ENCODE peak calls at places on chromosomes 12 and 14, in nine cellular contexts. E is HepG2, U is right lobe of liver, I is transverse colon, Z is ovary, O is prostate gland, A is H1, G is tibial nerve, N is HCT116. S is an unnamed sample.

GRCh38 chr12:112995008-112995407 is 16.7 kb downstream of the OAS2 start:
- DNase-seq in Z (no peak), A (no peak), U (no peak), O (no peak), E (no peak), N (no peak), I (no peak), G (no peak), S (no peak)

GRCh38 chr14:80390911-80391310 is 179.6 kb upstream of the DIO2 start:
- DNase-seq in A (no peak), G (no peak), Z (no peak), I (no peak), U (no peak), O (no peak), E (no peak), N (no peak), S (no peak)

GRCh38 chr12:102948941-102949352 is 8.5 kb upstream of the ASCL1 start:
- DNase-seq in O (no peak), I (peak), U (peak), E (peak), N (peak), Z (no peak), A (peak), G (peak), S (peak)

GRCh38 chr12:92442782-92443181 is 260.0 kb upstream of the PLEKHG7 start:
- DNase-seq in U (no peak), N (no peak), I (no peak), E (no peak), O (no peak), G (no peak), Z (no peak), A (no peak), S (no peak)

GRCh38 chr12:95286713-95287112 is 69.1 kb downstream of the VEZT start:
- DNase-seq in I (no peak), E (no peak), U (no peak), N (no peak), O (no peak), G (no peak), A (no peak), Z (no peak), S (no peak)

GRCh38 chr14:76514599-76514998 is 138.7 kb downstream of the ESRRB start:
- DNase-seq in A (no peak), Z (no peak), N (peak), U (peak), G (no peak), I (no peak), E (peak), O (no peak), S (no peak)

GRCh38 chr12:40693503-40693863 is 1.2 kb downstream of the CNTN1 start:
- DNase-seq in E (no peak), I (no peak), U (no peak), G (peak), Z (peak), O (peak), N (peak), A (peak), S (no peak)

GRCh38 chr12:118337194-118337838 is 35.4 kb downstream of the TAOK3 start:
- DNase-seq in I (no peak), G (no peak), U (no peak), N (no peak), O (peak), A (no peak), E (no peak), Z (no peak), S (no peak)

GRCh38 chr12:55721601-55722213 is 1.5 kb downstream of the RDH5 start:
- DNase-seq in E (no peak), U (no peak), N (no peak), A (no peak), Z (no peak), I (no peak), G (no peak), O (no peak), S (no peak)

GRCh38 chr14:65226824-65227604 is 124.7 kb upstream of the MAX start:
- DNase-seq in Z (no peak), I (peak), N (no peak), E (peak), U (no peak), A (no peak), G (no peak), O (no peak), S (peak)

GRCh38 chr14:68621400-68622365 is 171.2 kb downstream of the ZFP36L1 start:
- DNase-seq in U (no peak), Z (peak), N (no peak), A (peak), I (no peak), O (no peak), G (peak), E (no peak), S (peak)

GRCh38 chr12:57759360-57759980 is 4.6 kb downstream of the MARCHF9 start:
- DNase-seq in G (no peak), N (no peak), I (no peak), E (peak), Z (no peak), O (no peak), U (no peak), A (no peak), S (no peak)

GRCh38 chr14:58697927-58698641 is 60.3 kb downstream of the DACT1 start:
- DNase-seq in I (no peak), N (no peak), U (no peak), Z (no peak), E (no peak), A (no peak), O (no peak), G (no peak), S (no peak)

GRCh38 chr14:65210118-65210826 is 108.0 kb upstream of the MAX start:
- DNase-seq in U (no peak), N (no peak), E (no peak), I (no peak), Z (no peak), O (no peak), A (no peak), G (no peak), S (peak)

GRCh38 chr12:117101953-117102833 is 3.0 kb upstream of the TESC start:
- DNase-seq in O (no peak), A (no peak), N (no peak), E (no peak), Z (no peak), G (no peak), I (no peak), U (no peak), S (no peak)

GRCh38 chr12:5796171-5797091 is 148.6 kb downstream of the ANO2 start:
- DNase-seq in U (no peak), E (peak), I (peak), Z (peak), N (no peak), A (peak), G (peak), O (no peak), S (no peak)

DNA sequence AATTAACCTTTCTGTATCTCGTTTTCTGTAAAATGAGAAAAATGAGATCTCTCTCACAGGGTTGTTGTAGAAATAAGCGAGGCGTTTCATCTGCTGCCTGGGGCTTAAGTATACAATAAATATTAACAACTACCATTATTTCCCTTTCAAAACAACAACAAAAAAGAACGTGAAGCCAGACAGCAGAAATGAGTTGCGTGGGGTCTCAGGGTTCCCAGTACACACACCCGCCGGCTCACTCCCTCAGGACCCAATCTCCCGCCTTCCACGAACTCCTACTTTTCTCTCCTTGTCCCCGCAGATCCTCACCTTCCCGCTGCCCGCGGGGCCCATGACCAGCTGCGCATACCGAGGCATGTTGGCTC is 228 bp downstream of the GPN3 start:
- DNase-seq in Z (no peak), O (no peak), G (no peak), A (no peak), U (no peak), N (no peak), E (no peak), I (no peak), S (no peak)
- TF ChIP-seq POLR2A in Z (no peak), O (no peak), G (no peak), A (no peak), U (peak), N (no peak), E (no peak), I (peak), S (no peak)

GRCh38 chr12:132501189-132501940 is 11.4 kb downstream of the FBRSL1 start:
- DNase-seq in O (no peak), N (no peak), I (no peak), Z (no peak), U (no peak), G (no peak), A (no peak), E (no peak), S (no peak)
- H3K27ac ChIP-seq in O (no peak), N (no peak), I (no peak), Z (no peak), U (no peak), G (no peak), A (no peak), E (no peak), S (no peak)

GRCh38 chr12:124862768-124863408 is 776 bp downstream of the SCARB1 start:
- DNase-seq in G (no peak), N (no peak), Z (no peak), U (peak), A (no peak), O (peak), I (peak), E (no peak), S (no peak)

GRCh38 chr12:124861898-124862676 is 1.6 kb downstream of the SCARB1 start:
- DNase-seq in G (no peak), O (no peak), I (no peak), Z (no peak), U (no peak), A (no peak), E (no peak), N (no peak), S (no peak)

GRCh38 chr12:124863409-124864325 is at the start of gene SCARB1:
- DNase-seq in U (peak), A (peak), N (peak), E (peak), O (peak), I (peak), G (peak), Z (peak), S (peak)

GRCh38 chr12:124864326-124864752 is 675 bp upstream of the SCARB1 start:
- DNase-seq in I (no peak), A (no peak), Z (peak), U (no peak), G (no peak), E (no peak), O (no peak), N (no peak), S (no peak)

GRCh38 chr12:124861492-124861891 is 2.2 kb downstream of the SCARB1 start:
- DNase-seq in Z (peak), I (peak), E (no peak), A (no peak), U (peak), O (peak), N (peak), G (peak), S (no peak)
- TF ChIP-seq POLR2A in Z (no peak), I (no peak), E (no peak), A (no peak), U (no peak), O (no peak), N (no peak), G (no peak), S (no peak)

GRCh38 chr14:73713206-73713803 is 879 bp downstream of the PNMA1 start:
- DNase-seq in O (no peak), U (no peak), N (no peak), I (no peak), A (no peak), Z (no peak), G (no peak), E (no peak), S (no peak)

GRCh38 chr14:73710737-73711136 is 3.4 kb downstream of the PNMA1 start:
- DNase-seq in N (no peak), O (no peak), Z (no peak), G (no peak), A (no peak), U (no peak), I (no peak), E (no peak), S (no peak)

GRCh38 chr14:73713804-73714655 is at the start of gene PNMA1:
- DNase-seq in A (peak), E (peak), U (peak), Z (peak), I (peak), G (peak), O (peak), N (no peak), S (peak)

GRCh38 chr14:73712071-73712506 is 2.1 kb downstream of the PNMA1 start:
- DNase-seq in E (no peak), N (no peak), I (no peak), G (no peak), U (no peak), Z (no peak), O (no peak), A (no peak), S (no peak)

DNA sequence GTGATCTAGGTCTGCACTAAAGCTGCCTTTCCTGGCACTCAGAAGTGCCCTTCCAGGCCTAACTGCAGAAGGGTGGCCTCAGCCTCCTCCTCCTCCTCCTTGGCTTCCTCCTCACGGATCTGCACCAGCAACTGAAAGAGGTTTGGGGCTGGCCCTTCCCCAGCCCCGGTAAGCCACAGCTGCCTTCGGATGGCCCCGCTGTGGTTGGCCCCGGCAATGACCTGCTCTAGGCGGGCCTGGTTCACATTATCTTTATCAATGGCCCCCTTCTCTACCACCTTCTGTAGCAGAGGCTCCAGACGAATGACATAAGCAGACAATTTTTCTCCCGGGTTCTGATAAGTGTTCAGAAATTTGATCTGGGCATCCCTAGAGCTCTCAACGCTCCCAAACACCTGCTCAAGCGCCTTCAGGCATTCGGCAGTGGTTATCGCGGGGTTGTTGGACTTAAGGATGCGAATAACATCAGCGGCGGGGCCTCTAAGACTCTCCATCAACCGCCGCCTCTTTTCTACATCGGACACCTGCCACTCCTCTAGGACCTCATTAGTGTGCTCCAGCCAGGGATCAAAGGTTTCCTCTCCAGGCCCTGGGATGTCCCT is 1.5 kb downstream of the PNMA1 start:
- DNase-seq in Z (peak), E (no peak), O (no peak), I (no peak), U (no peak), N (no peak), A (no peak), G (no peak), S (no peak)
- H3K27ac ChIP-seq in Z (peak), E (no peak), O (peak), I (peak), U (no peak), N (peak), A (no peak), G (peak), S (peak)

S was measured in Peyer's patch.